ENCODE peak calls at places on chromosomes 4 and X, in eight cellular contexts. P, Y, Z, A, H, U, X and V are unnamed samples.

GRCh38 chr4:37522996-37523395 is 163.2 kb downstream of the RELL1 start:
- DNase-seq in P (no peak), Y (peak; percentile 31), Z (no peak), A (no peak), H (no peak), U (no peak), X (no peak), V (no peak)

GRCh38 chr4:179465131-179465797 is 2023.0 kb upstream of the AGA start:
- DNase-seq in P (no peak), Y (no peak), Z (no peak), A (no peak), H (no peak), U (no peak), X (no peak), V (no peak)

GRCh38 chr4:88854481-88854880 is 156.9 kb upstream of the NAP1L5 start:
- DNase-seq in P (no peak), Y (no peak), Z (no peak), A (no peak), H (peak; percentile 16), U (no peak), X (no peak), V (no peak)

GRCh38 chr4:138588501-138588900 is 346.4 kb upstream of the SLC7A11 start:
- DNase-seq in P (no peak), Y (no peak), Z (no peak), A (no peak), H (no peak), U (no peak), X (no peak), V (no peak)

GRCh38 chr4:10527438-10527837 is 70.2 kb upstream of the ZNF518B start:
- DNase-seq in P (no peak), Y (no peak), Z (no peak), A (no peak), H (no peak), U (no peak), X (no peak), V (no peak)

GRCh38 chrX:51837926-51838325 is 55.5 kb upstream of the MAGED1 start:
- DNase-seq in P (no peak), Y (no peak), Z (no peak), A (no peak), H (no peak), U (peak; percentile 77), X (peak; percentile 41), V (peak; percentile 25)

GRCh38 chr4:74327751-74328150 is 19.5 kb downstream of the EPGN start:
- DNase-seq in P (no peak), Y (no peak), Z (no peak), A (no peak), H (peak; percentile 67), U (no peak), X (no peak), V (no peak)

GRCh38 chr4:176185068-176185467 is 10.3 kb downstream of the SPATA4 start:
- DNase-seq in P (no peak), Y (no peak), Z (no peak), A (no peak), H (peak; percentile 66), U (no peak), X (no peak), V (no peak)

GRCh38 chr4:94533405-94534223 is 81.9 kb downstream of the PDLIM5 start:
- DNase-seq in P (no peak), Y (peak; percentile 45), Z (no peak), A (no peak), H (peak; percentile 35), U (no peak), X (no peak), V (no peak)

GRCh38 chrX:46637937-46638336 is 64.4 kb downstream of the CHST7 start:
- DNase-seq in P (no peak), Y (no peak), Z (no peak), A (no peak), H (peak; percentile 62), U (no peak), X (no peak), V (no peak)

GRCh38 chrX:12657881-12658280 is 133.3 kb upstream of the PRPS2 start:
- DNase-seq in P (no peak), Y (no peak), Z (no peak), A (no peak), H (no peak), U (no peak), X (no peak), V (no peak)

GRCh38 chr4:133802741-133803140 is 398.8 kb downstream of the PABPC4L start:
- DNase-seq in P (no peak), Y (no peak), Z (no peak), A (no peak), H (no peak), U (no peak), X (no peak), V (no peak)

GRCh38 chrX:74534569-74535038 is 79.8 kb downstream of the RLIM start:
- DNase-seq in P (no peak), Y (no peak), Z (no peak), A (no peak), H (peak; percentile 77), U (no peak), X (no peak), V (no peak)

GRCh38 chr4:41505161-41505653 is 32.8 kb upstream of the LIMCH1 start:
- DNase-seq in P (no peak), Y (no peak), Z (no peak), A (no peak), H (no peak), U (no peak), X (no peak), V (peak; percentile 62)

GRCh38 chr4:157687971-157688370 is 467.4 kb downstream of the GRIA2 start:
- DNase-seq in P (no peak), Y (no peak), Z (no peak), A (no peak), H (no peak), U (no peak), X (no peak), V (no peak)

GRCh38 chr4:12633058-12633651 is 851.0 kb downstream of the RAB28 start:
- DNase-seq in P (peak; percentile 48), Y (peak; percentile 93), Z (peak; percentile 54), A (peak; percentile 97), H (peak; percentile 61), U (peak; percentile 81), X (peak; percentile 74), V (peak; percentile 69)

GRCh38 chr4:2069161-2069971 is 10.2 kb downstream of the NAT8L start:
- DNase-seq in P (no peak), Y (no peak), Z (no peak), A (peak; percentile 44), H (no peak), U (peak; percentile 76), X (no peak), V (no peak)

GRCh38 chr4:183909187-183909586 is 4.1 kb downstream of the STOX2 start:
- DNase-seq in P (no peak), Y (no peak), Z (no peak), A (no peak), H (no peak), U (no peak), X (no peak), V (no peak)
- H3K27me3 ChIP-seq in P (peaks cover 7% of the 10 kb centered on the region), Y (no peaks in the 10 kb centered on the region), Z (peaks cover 40% of the 10 kb centered on the region), A (peaks cover 24% of the 10 kb centered on the region), H (peaks cover 21% of the 10 kb centered on the region), U (peaks cover 4% of the 10 kb centered on the region), X (peaks cover 11% of the 10 kb centered on the region), V (no peaks in the 10 kb centered on the region)

GRCh38 chrX:13937370-13938052 is 92.2 kb downstream of the GEMIN8 start:
- DNase-seq in P (no peak), Y (no peak), Z (no peak), A (peak; percentile 72), H (no peak), U (no peak), X (no peak), V (no peak)
- H3K27me3 ChIP-seq in P (peaks cover 7% of the 10 kb centered on the region), Y (no peaks in the 10 kb centered on the region), Z (peaks cover 23% of the 10 kb centered on the region), A (no peaks in the 10 kb centered on the region), H (no peaks in the 10 kb centered on the region), U (no peaks in the 10 kb centered on the region), X (peaks cover 29% of the 10 kb centered on the region), V (no peaks in the 10 kb centered on the region)

GRCh38 chrX:100408643-100409315 is 1.3 kb downstream of the PCDH19 start:
- DNase-seq in P (no peak), Y (no peak), Z (no peak), A (peak; percentile 71), H (no peak), U (no peak), X (no peak), V (no peak)
- H3K27me3 ChIP-seq in P (no peaks in the 10 kb centered on the region), Y (no peaks in the 10 kb centered on the region), Z (peaks cover 94% of the 10 kb centered on the region), A (peaks cover 91% of the 10 kb centered on the region), H (peaks cover 19% of the 10 kb centered on the region), U (peaks cover 59% of the 10 kb centered on the region), X (peaks cover 64% of the 10 kb centered on the region), V (peaks cover 41% of the 10 kb centered on the region)

GRCh38 chrX:23331701-23332100 is 2.9 kb upstream of the PTCHD1 start:
- DNase-seq in P (no peak), Y (no peak), Z (no peak), A (no peak), H (no peak), U (no peak), X (no peak), V (no peak)
- H3K27me3 ChIP-seq in P (no peaks in the 10 kb centered on the region), Y (no peaks in the 10 kb centered on the region), Z (peaks cover 59% of the 10 kb centered on the region), A (peaks cover 56% of the 10 kb centered on the region), H (peaks cover 30% of the 10 kb centered on the region), U (peaks cover 41% of the 10 kb centered on the region), X (peaks cover 42% of the 10 kb centered on the region), V (no peaks in the 10 kb centered on the region)

GRCh38 chrX:137695405-137695804 is 129.5 kb downstream of the ZIC3 start:
- DNase-seq in P (no peak), Y (no peak), Z (no peak), A (no peak), H (no peak), U (no peak), X (no peak), V (no peak)
- H3K27me3 ChIP-seq in P (no peaks in the 10 kb centered on the region), Y (no peaks in the 10 kb centered on the region), Z (no peaks in the 10 kb centered on the region), A (no peaks in the 10 kb centered on the region), H (no peaks in the 10 kb centered on the region), U (no peaks in the 10 kb centered on the region), X (no peaks in the 10 kb centered on the region), V (no peaks in the 10 kb centered on the region)

GRCh38 chr4:3674479-3674851 is 91.7 kb upstream of the ADRA2C start:
- DNase-seq in P (no peak), Y (no peak), Z (no peak), A (no peak), H (no peak), U (peak; percentile 73), X (no peak), V (peak; percentile 61)
- H3K27me3 ChIP-seq in P (no peaks in the 10 kb centered on the region), Y (no peaks in the 10 kb centered on the region), Z (peaks cover 28% of the 10 kb centered on the region), A (no peaks in the 10 kb centered on the region), H (no peaks in the 10 kb centered on the region), U (peaks cover 57% of the 10 kb centered on the region), X (peaks cover 18% of the 10 kb centered on the region), V (no peaks in the 10 kb centered on the region)

GRCh38 chrX:14753436-14753835 is 119.4 kb downstream of the FANCB start:
- DNase-seq in P (no peak), Y (no peak), Z (no peak), A (no peak), H (no peak), U (no peak), X (no peak), V (no peak)

DNA sequence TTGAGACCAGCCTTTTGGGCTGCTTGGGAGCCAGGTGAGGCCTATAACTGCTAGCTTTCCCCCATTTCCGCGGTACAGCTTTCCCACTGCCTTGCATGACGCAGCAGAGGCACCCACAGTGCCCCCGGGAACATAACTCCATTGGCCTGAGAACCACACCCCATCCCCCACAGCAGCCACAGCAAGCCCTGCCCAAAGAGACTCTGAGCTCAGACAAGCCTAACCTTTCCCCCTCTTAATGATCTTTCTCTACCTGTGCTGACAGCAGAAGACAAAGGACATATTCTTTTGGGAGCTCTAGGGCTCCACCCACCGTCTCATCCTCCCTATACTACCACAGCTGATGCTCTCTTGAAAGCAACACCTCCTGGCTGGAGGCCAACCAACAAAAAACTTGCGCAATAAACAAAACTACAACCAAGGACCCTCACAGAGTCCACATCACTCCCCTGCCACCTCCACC is 114.8 kb downstream of the FANCB start:
- DNase-seq in P (no peak), Y (no peak), Z (no peak), A (peak; percentile 40), H (no peak), U (no peak), X (no peak), V (no peak)
- H3K27me3 ChIP-seq in P (no peaks in the 10 kb centered on the region), Y (no peaks in the 10 kb centered on the region), Z (no peaks in the 10 kb centered on the region), A (no peaks in the 10 kb centered on the region), H (no peaks in the 10 kb centered on the region), U (no peaks in the 10 kb centered on the region), X (no peaks in the 10 kb centered on the region), V (no peaks in the 10 kb centered on the region)